ENCODE peak calls at places on chromosomes 3 and 15, in four cellular contexts. M, S, Q and B are unnamed samples.

GRCh38 chr15:57393081-57393480 is 16.8 kb downstream of the CGNL1 start:
- DNase-seq in S (no peak), M (no peak), Q (no peak), B (no peak)

GRCh38 chr3:104785966-104786365 is 580.7 kb upstream of the ALCAM start:
- DNase-seq in M (no peak), S (no peak), Q (no peak), B (no peak)

GRCh38 chr3:149449799-149450198 is 24.7 kb upstream of the TM4SF4 start:
- DNase-seq in S (no peak), M (no peak), Q (no peak), B (no peak)

GRCh38 chr15:85482896-85483295 is 102.5 kb downstream of the AKAP13 start:
- DNase-seq in S (no peak), Q (no peak), M (no peak), B (no peak)

GRCh38 chr3:48919215-48920138 is 835 bp downstream of the ARIH2 start:
- DNase-seq in S (peak), M (no peak), Q (no peak), B (peak)

GRCh38 chr3:50297384-50297775 is 1.8 kb downstream of the HYAL3 start:
- DNase-seq in Q (peak), S (no peak), M (no peak), B (peak)

GRCh38 chr3:23440416-23441294 is 237.5 kb downstream of the UBE2E2 start:
- DNase-seq in Q (no peak), S (no peak), M (no peak), B (no peak)

GRCh38 chr15:60758961-60759729 is 280.2 kb upstream of the ICE2 start:
- DNase-seq in S (no peak), M (no peak), Q (no peak), B (no peak)

GRCh38 chr15:50916395-50916794 is 7.9 kb downstream of the AP4E1 start:
- DNase-seq in M (no peak), S (no peak), Q (no peak), B (no peak)

GRCh38 chr15:78212546-78213424 is 21.6 kb downstream of the ACSBG1 start:
- DNase-seq in M (no peak), S (peak), Q (peak), B (peak)
- TF ChIP-seq EP300 in M (no peak), S (no peak), Q (no peak), B (no peak)

GRCh38 chr3:118055381-118055780 is 979.3 kb downstream of the IGSF11 start:
- DNase-seq in S (no peak), Q (no peak), M (no peak), B (no peak)
- TF ChIP-seq CTCF in S (no peak), Q (no peak), M (no peak), B (no peak)

GRCh38 chr3:184850201-184850600 is 38.2 kb downstream of the VPS8 start:
- DNase-seq in M (no peak), S (no peak), Q (no peak), B (no peak)
- TF ChIP-seq EP300 in M (no peak), S (no peak), Q (no peak), B (no peak)

GRCh38 chr3:54243262-54243931 is 121.0 kb downstream of the CACNA2D3 start:
- DNase-seq in S (peak), M (no peak), Q (no peak), B (no peak)
- TF ChIP-seq CTCF in S (no peak), M (no peak), Q (no peak), B (no peak)

GRCh38 chr15:73660455-73660854 is 23.7 kb upstream of the CD276 start:
- DNase-seq in S (no peak), M (no peak), Q (no peak), B (no peak)
- TF ChIP-seq EP300 in S (no peak), M (no peak), Q (no peak), B (no peak)